ENCODE peak calls at places on chromosomes 13 and 19, in ten cellular contexts. One of them, this sample, is unnamed. For H3K4me1, the result is how much of the 10 kb centered on the place peaks cover.

GRCh38 chr19:47713046-47714021 is at the start of gene EHD2:
- DNase-seq in upper lobe of left lung: peak
- DNase-seq in suprapubic skin: no peak
- DNase-seq in ovary: peak
- DNase-seq in H1: peak
- DNase-seq in sigmoid colon: peak
- DNase-seq in stomach: peak
- DNase-seq in transverse colon: peak
- DNase-seq in GM12878: no peak
- DNase-seq in A549: peak
- DNase-seq in this sample: peak

GRCh38 chr19:56141416-56141992 is 417 bp downstream of the ZNF444 start:
- DNase-seq in sigmoid colon: no peak
- DNase-seq in upper lobe of left lung: no peak
- DNase-seq in transverse colon: peak
- DNase-seq in stomach: no peak
- DNase-seq in suprapubic skin: no peak
- DNase-seq in A549: no peak
- DNase-seq in H1: peak
- DNase-seq in ovary: no peak
- DNase-seq in GM12878: no peak
- DNase-seq in this sample: no peak

GRCh38 chr13:112968910-112969691 is at the start of gene MCF2L:
- DNase-seq in stomach: peak
- DNase-seq in GM12878: no peak
- DNase-seq in transverse colon: peak
- DNase-seq in suprapubic skin: peak
- DNase-seq in ovary: peak
- DNase-seq in sigmoid colon: peak
- DNase-seq in H1: peak
- DNase-seq in upper lobe of left lung: peak
- DNase-seq in A549: peak
- DNase-seq in this sample: no peak

GRCh38 chr19:372306-372890 is 27.8 kb upstream of the MIER2 start:
- DNase-seq in A549: no peak
- DNase-seq in suprapubic skin: no peak
- DNase-seq in transverse colon: no peak
- DNase-seq in ovary: peak
- DNase-seq in stomach: peak
- DNase-seq in H1: no peak
- DNase-seq in sigmoid colon: peak
- DNase-seq in upper lobe of left lung: no peak
- DNase-seq in GM12878: no peak
- DNase-seq in this sample: no peak

GRCh38 chr19:7863157-7863970 is 10.8 kb downstream of the PRR36 start:
- DNase-seq in transverse colon: no peak
- DNase-seq in H1: peak
- DNase-seq in ovary: no peak
- DNase-seq in A549: no peak
- DNase-seq in GM12878: no peak
- DNase-seq in upper lobe of left lung: no peak
- DNase-seq in stomach: no peak
- DNase-seq in suprapubic skin: peak
- DNase-seq in sigmoid colon: no peak
- DNase-seq in this sample: no peak

GRCh38 chr19:22526661-22527272 is 104.6 kb upstream of the ZNF98 start:
- DNase-seq in suprapubic skin: no peak
- DNase-seq in ovary: peak
- DNase-seq in A549: no peak
- DNase-seq in H1: no peak
- DNase-seq in stomach: no peak
- DNase-seq in sigmoid colon: no peak
- DNase-seq in upper lobe of left lung: no peak
- DNase-seq in transverse colon: no peak
- DNase-seq in GM12878: no peak
- DNase-seq in this sample: no peak

GRCh38 chr13:99264053-99264452 is 5.9 kb upstream of the GPR18 start:
- DNase-seq in H1: no peak
- DNase-seq in suprapubic skin: no peak
- DNase-seq in GM12878: no peak
- DNase-seq in transverse colon: no peak
- DNase-seq in ovary: no peak
- DNase-seq in upper lobe of left lung: no peak
- DNase-seq in stomach: no peak
- DNase-seq in sigmoid colon: no peak
- DNase-seq in A549: no peak
- DNase-seq in this sample: no peak

GRCh38 chr19:50376166-50377050 is at the start of gene NR1H2:
- DNase-seq in A549: peak
- DNase-seq in ovary: peak
- DNase-seq in upper lobe of left lung: peak
- DNase-seq in suprapubic skin: peak
- DNase-seq in stomach: peak
- DNase-seq in GM12878: peak
- DNase-seq in transverse colon: peak
- DNase-seq in sigmoid colon: peak
- DNase-seq in H1: peak
- DNase-seq in this sample: peak

GRCh38 chr13:52085416-52085815 is 43.5 kb downstream of the NEK5 start:
- DNase-seq in suprapubic skin: no peak
- DNase-seq in GM12878: no peak
- DNase-seq in H1: no peak
- DNase-seq in ovary: no peak
- DNase-seq in A549: no peak
- DNase-seq in sigmoid colon: no peak
- DNase-seq in transverse colon: no peak
- DNase-seq in upper lobe of left lung: no peak
- DNase-seq in stomach: no peak
- DNase-seq in this sample: no peak

GRCh38 chr19:18941628-18942354 is 774 bp upstream of the HOMER3 start:
- DNase-seq in GM12878: no peak
- DNase-seq in ovary: no peak
- DNase-seq in transverse colon: no peak
- DNase-seq in upper lobe of left lung: no peak
- DNase-seq in suprapubic skin: no peak
- DNase-seq in sigmoid colon: no peak
- DNase-seq in stomach: no peak
- DNase-seq in H1: peak
- DNase-seq in A549: no peak
- DNase-seq in this sample: no peak

GRCh38 chr13:36244073-36244472 is 29.7 kb upstream of the SOHLH2 start:
- DNase-seq in upper lobe of left lung: no peak
- DNase-seq in sigmoid colon: no peak
- DNase-seq in ovary: no peak
- DNase-seq in stomach: no peak
- DNase-seq in H1: no peak
- DNase-seq in A549: no peak
- DNase-seq in suprapubic skin: no peak
- DNase-seq in GM12878: no peak
- DNase-seq in transverse colon: no peak
- DNase-seq in this sample: no peak

GRCh38 chr13:44972956-44973581 is 16.2 kb downstream of the NUFIP1 start:
- DNase-seq in upper lobe of left lung: no peak
- DNase-seq in transverse colon: no peak
- DNase-seq in ovary: no peak
- DNase-seq in GM12878: no peak
- DNase-seq in H1: no peak
- DNase-seq in sigmoid colon: no peak
- DNase-seq in stomach: no peak
- DNase-seq in A549: peak
- DNase-seq in suprapubic skin: no peak
- DNase-seq in this sample: no peak

GRCh38 chr13:113098163-113098732 is 7.3 kb upstream of the F7 start:
- DNase-seq in upper lobe of left lung: peak
- DNase-seq in ovary: no peak
- DNase-seq in GM12878: no peak
- DNase-seq in transverse colon: no peak
- DNase-seq in A549: no peak
- DNase-seq in H1: no peak
- DNase-seq in stomach: no peak
- DNase-seq in sigmoid colon: no peak
- DNase-seq in suprapubic skin: no peak
- DNase-seq in this sample: no peak

GRCh38 chr13:27419333-27419732 is 5.1 kb upstream of the GTF3A start:
- DNase-seq in upper lobe of left lung: no peak
- DNase-seq in ovary: no peak
- DNase-seq in A549: no peak
- DNase-seq in H1: no peak
- DNase-seq in stomach: no peak
- DNase-seq in suprapubic skin: no peak
- DNase-seq in sigmoid colon: no peak
- DNase-seq in transverse colon: no peak
- DNase-seq in GM12878: no peak
- DNase-seq in this sample: no peak

GRCh38 chr19:8445488-8446001 is 770 bp downstream of the HNRNPM start:
- DNase-seq in suprapubic skin: peak
- DNase-seq in A549: no peak
- DNase-seq in upper lobe of left lung: peak
- DNase-seq in sigmoid colon: peak
- DNase-seq in GM12878: no peak
- DNase-seq in transverse colon: peak
- DNase-seq in stomach: peak
- DNase-seq in ovary: peak
- DNase-seq in H1: no peak
- DNase-seq in this sample: peak

DNA sequence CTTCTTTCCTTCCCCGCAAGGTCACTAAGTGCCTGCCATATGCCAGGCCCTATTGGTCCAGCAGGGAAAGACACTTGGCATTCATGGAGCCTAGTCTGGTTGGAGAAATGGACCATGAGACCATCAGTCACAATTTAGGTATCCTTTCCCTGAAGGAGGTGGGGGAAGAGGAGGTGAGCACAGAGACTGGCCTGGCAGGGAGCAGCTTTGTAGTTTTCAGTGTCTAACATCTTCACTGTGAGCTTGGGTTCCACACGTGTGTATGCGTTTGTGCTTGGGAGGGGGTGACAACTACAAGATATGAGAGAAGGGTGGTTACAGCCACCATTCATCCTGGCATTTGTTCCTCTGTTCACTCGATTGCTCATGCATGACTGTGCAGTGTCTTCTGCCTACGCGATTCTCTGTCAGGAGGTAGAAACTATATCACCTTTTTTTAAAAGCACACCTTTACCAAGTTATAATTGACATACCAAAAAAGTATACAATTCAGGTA is 5.3 kb upstream of the MZF1 start:
- DNase-seq in A549: no peak
- DNase-seq in H1: no peak
- DNase-seq in transverse colon: no peak
- DNase-seq in sigmoid colon: no peak
- DNase-seq in GM12878: no peak
- DNase-seq in stomach: no peak
- DNase-seq in upper lobe of left lung: no peak
- DNase-seq in suprapubic skin: no peak
- DNase-seq in ovary: peak
- DNase-seq in this sample: no peak
- TF ChIP-seq EP300 in A549: no peak
- TF ChIP-seq EP300 in H1: no peak
- TF ChIP-seq EP300 in transverse colon: no peak
- TF ChIP-seq EP300 in sigmoid colon: no peak
- TF ChIP-seq EP300 in GM12878: no peak
- TF ChIP-seq EP300 in stomach: no peak
- TF ChIP-seq EP300 in upper lobe of left lung: no peak
- TF ChIP-seq EP300 in suprapubic skin: no peak
- TF ChIP-seq EP300 in ovary: no peak
- TF ChIP-seq EP300 in this sample: no peak

DNA sequence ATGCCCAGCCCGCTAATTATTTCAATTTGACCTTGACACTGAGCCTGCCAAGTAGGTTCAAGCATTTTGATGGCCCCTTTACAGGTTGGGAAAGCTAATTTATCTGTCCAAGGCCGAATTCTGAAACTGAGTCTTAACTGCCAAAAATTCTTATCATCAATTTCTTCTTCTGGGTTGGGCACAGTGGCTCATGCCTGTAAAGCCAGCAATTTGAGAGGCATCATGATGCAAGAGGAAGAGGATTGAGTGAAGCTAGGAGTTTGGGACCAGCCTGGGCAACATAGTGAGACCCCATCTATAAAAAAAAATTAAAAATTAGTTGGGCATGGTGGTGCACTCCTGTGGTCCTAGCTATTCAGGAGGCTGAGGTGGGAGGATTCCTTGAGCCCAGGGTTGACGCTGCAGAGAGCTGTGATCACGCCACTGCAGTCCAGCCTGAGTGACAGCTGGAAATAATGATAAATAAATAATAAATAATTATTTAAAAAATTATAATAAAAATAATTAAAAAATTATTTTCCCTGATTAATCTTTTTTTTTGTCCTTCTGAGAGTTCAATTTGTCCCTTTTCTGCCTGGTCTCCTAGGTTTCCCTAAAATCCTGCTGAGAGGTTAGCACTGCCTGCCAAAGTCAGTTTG is 1.3 kb upstream of the LDLR start:
- DNase-seq in GM12878: no peak
- DNase-seq in upper lobe of left lung: no peak
- DNase-seq in stomach: no peak
- DNase-seq in H1: no peak
- DNase-seq in A549: no peak
- DNase-seq in suprapubic skin: no peak
- DNase-seq in sigmoid colon: no peak
- DNase-seq in transverse colon: no peak
- DNase-seq in ovary: no peak
- DNase-seq in this sample: no peak
- H3K4me1 ChIP-seq in GM12878: under half
- H3K4me1 ChIP-seq in upper lobe of left lung: under half
- H3K4me1 ChIP-seq in stomach: half or more
- H3K4me1 ChIP-seq in H1: under half
- H3K4me1 ChIP-seq in A549: under half
- H3K4me1 ChIP-seq in suprapubic skin: half or more
- H3K4me1 ChIP-seq in sigmoid colon: half or more
- H3K4me1 ChIP-seq in transverse colon: under half
- H3K4me1 ChIP-seq in ovary: under half
- H3K4me1 ChIP-seq in this sample: half or more

GRCh38 chr13:61148211-61148610 is 267.4 kb downstream of the PCDH20 start:
- DNase-seq in A549: no peak
- DNase-seq in ovary: no peak
- DNase-seq in suprapubic skin: no peak
- DNase-seq in transverse colon: no peak
- DNase-seq in stomach: no peak
- DNase-seq in H1: no peak
- DNase-seq in upper lobe of left lung: no peak
- DNase-seq in GM12878: no peak
- DNase-seq in sigmoid colon: no peak
- DNase-seq in this sample: no peak
- TF ChIP-seq EP300 in A549: no peak
- TF ChIP-seq EP300 in ovary: no peak
- TF ChIP-seq EP300 in suprapubic skin: no peak
- TF ChIP-seq EP300 in transverse colon: no peak
- TF ChIP-seq EP300 in stomach: no peak
- TF ChIP-seq EP300 in H1: no peak
- TF ChIP-seq EP300 in upper lobe of left lung: no peak
- TF ChIP-seq EP300 in GM12878: no peak
- TF ChIP-seq EP300 in sigmoid colon: no peak
- TF ChIP-seq EP300 in this sample: no peak

GRCh38 chr19:44192127-44192526 is 20.2 kb upstream of the ZNF227 start:
- DNase-seq in H1: no peak
- DNase-seq in ovary: no peak
- DNase-seq in transverse colon: no peak
- DNase-seq in A549: no peak
- DNase-seq in upper lobe of left lung: no peak
- DNase-seq in GM12878: no peak
- DNase-seq in stomach: no peak
- DNase-seq in sigmoid colon: no peak
- DNase-seq in suprapubic skin: no peak
- DNase-seq in this sample: no peak

GRCh38 chr19:44190020-44190419 is 22.3 kb upstream of the ZNF227 start:
- DNase-seq in sigmoid colon: no peak
- DNase-seq in ovary: no peak
- DNase-seq in H1: no peak
- DNase-seq in transverse colon: no peak
- DNase-seq in upper lobe of left lung: no peak
- DNase-seq in stomach: no peak
- DNase-seq in A549: no peak
- DNase-seq in GM12878: no peak
- DNase-seq in suprapubic skin: no peak
- DNase-seq in this sample: no peak
- H3K4me1 ChIP-seq in sigmoid colon: under half
- H3K4me1 ChIP-seq in ovary: under half
- H3K4me1 ChIP-seq in H1: under half
- H3K4me1 ChIP-seq in transverse colon: under half
- H3K4me1 ChIP-seq in upper lobe of left lung: under half
- H3K4me1 ChIP-seq in stomach: under half
- H3K4me1 ChIP-seq in A549: under half
- H3K4me1 ChIP-seq in GM12878: under half
- H3K4me1 ChIP-seq in suprapubic skin: under half
- H3K4me1 ChIP-seq in this sample: under half

This sample was measured in tibial nerve.